ENCODE peak calls at places on chromosomes 7 and 10, in six cellular contexts. I, Y, B, M, E and F are unnamed samples.

GRCh38 chr10:110609592-110609991 is 34.5 kb upstream of the RBM20 start:
- DNase-seq in B (no peak), E (no peak), I (peak; percentile 55), Y (no peak), M (no peak), F (no peak)

GRCh38 chr10:58643029-58643428 is 130.4 kb downstream of the BICC1 start:
- DNase-seq in E (no peak), M (no peak), B (no peak), I (no peak), Y (no peak), F (no peak)

GRCh38 chr7:43302211-43302711 is 189.8 kb downstream of the HECW1 start:
- DNase-seq in M (no peak), B (no peak), E (no peak), Y (peak; percentile 41), I (peak; percentile 53), F (no peak)

GRCh38 chr10:49280001-49280408 is 19.0 kb upstream of the C10orf71 start:
- DNase-seq in I (no peak), E (no peak), Y (no peak), M (no peak), B (no peak), F (no peak)

GRCh38 chr10:48821692-48822091 is 117.9 kb downstream of the LRRC18 start:
- DNase-seq in I (no peak), E (no peak), B (no peak), Y (peak; percentile 8), M (no peak), F (no peak)

GRCh38 chr7:77975672-77976480 is 177.3 kb downstream of the PHTF2 start:
- DNase-seq in Y (no peak), E (no peak), M (no peak), I (no peak), B (no peak), F (no peak)

GRCh38 chr7:5523052-5523711 is 99.5 kb upstream of the TNRC18 start:
- DNase-seq in E (no peak), I (no peak), Y (no peak), B (no peak), M (no peak), F (no peak)

GRCh38 chr10:6297951-6298381 is 95.2 kb downstream of the PFKFB3 start:
- DNase-seq in B (no peak), M (no peak), Y (no peak), I (no peak), E (no peak), F (no peak)

GRCh38 chr10:120069700-120070099 is 177.2 kb downstream of the SEC23IP start:
- DNase-seq in I (no peak), Y (no peak), B (no peak), E (no peak), M (no peak), F (no peak)

GRCh38 chr7:139095194-139095659 is 14.3 kb downstream of the ZC3HAV1 start:
- DNase-seq in B (peak; percentile 73), I (no peak), Y (no peak), E (peak; percentile 46), M (peak; percentile 70), F (peak; percentile 87)